ENCODE peak calls at places on chromosomes 5 and 9, in four cellular contexts. N is Peyer's patch, D is lower leg skin, J is HCT116. Y is an unnamed sample.
A peak's percentile ranks its signal among the peaks of the same experiment; 100 is the strongest.

GRCh38 chr5:134527156-134527960 is 1.9 kb downstream of the JADE2 start:
- DNase-seq in N (peak; percentile 87), D (peak; percentile 98), J (no peak), Y (peak; percentile 95)

GRCh38 chr9:98132806-98133631 is 14.0 kb upstream of the TRIM14 start:
- DNase-seq in N (peak; percentile 45), D (no peak), J (no peak), Y (no peak)

GRCh38 chr5:96285823-96286222 is 147.2 kb downstream of the PCSK1 start:
- DNase-seq in N (no peak), D (no peak), J (no peak), Y (no peak)

GRCh38 chr9:132577119-132577518 is 5.3 kb upstream of the BARHL1 start:
- DNase-seq in N (no peak), D (no peak), J (no peak), Y (no peak)

GRCh38 chr9:131454028-131454427 is 48.7 kb upstream of the POMT1 start:
- DNase-seq in N (peak; percentile 9), D (no peak), J (no peak), Y (no peak)

GRCh38 chr5:2833513-2833912 is 82.0 kb upstream of the IRX2 start:
- DNase-seq in N (no peak), D (no peak), J (no peak), Y (no peak)

GRCh38 chr9:22227986-22228385 is 218.6 kb upstream of the DMRTA1 start:
- DNase-seq in N (no peak), D (no peak), J (no peak), Y (no peak)

GRCh38 chr5:68433921-68434879 is 218.6 kb downstream of the PIK3R1 start:
- DNase-seq in N (peak; percentile 95), D (peak; percentile 97), J (peak; percentile 90), Y (peak; percentile 94)

GRCh38 chr5:134430001-134430569 is 18.4 kb upstream of the CDKN2AIPNL start:
- DNase-seq in N (no peak), D (no peak), J (no peak), Y (no peak)

GRCh38 chr9:68794898-68795297 is 89.9 kb downstream of the PIP5K1B start:
- DNase-seq in N (no peak), D (no peak), J (no peak), Y (no peak)

GRCh38 chr5:74613283-74613682 is 27.2 kb downstream of the ENC1 start:
- DNase-seq in N (no peak), D (no peak), J (no peak), Y (no peak)

GRCh38 chr5:167908596-167908995 is 382.8 kb upstream of the WWC1 start:
- DNase-seq in N (no peak), D (no peak), J (no peak), Y (no peak)

GRCh38 chr5:143128412-143129071 is 274.9 kb downstream of the NR3C1 start:
- DNase-seq in N (no peak), D (no peak), J (no peak), Y (no peak)

GRCh38 chr5:20145240-20145639 is 157.2 kb upstream of the CDH18 start:
- DNase-seq in N (no peak), D (no peak), J (no peak), Y (no peak)

GRCh38 chr9:38371495-38371894 is 21.0 kb upstream of the ALDH1B1 start:
- DNase-seq in N (peak; percentile 66), D (peak; percentile 37), J (peak; percentile 41), Y (no peak)

GRCh38 chr5:111655169-111655924 is 101.6 kb downstream of the NREP start:
- DNase-seq in N (no peak), D (no peak), J (no peak), Y (no peak)

GRCh38 chr9:95316794-95317118 is 753 bp downstream of the FANCC start:
- DNase-seq in N (peak; percentile 78), D (peak; percentile 90), J (peak; percentile 45), Y (peak; percentile 87)

GRCh38 chr9:135887585-135888050 is 19.7 kb downstream of the CAMSAP1 start:
- DNase-seq in N (peak; percentile 57), D (peak; percentile 81), J (no peak), Y (peak; percentile 76)

GRCh38 chr5:141558150-141558549 is 60.6 kb downstream of the DIAPH1 start:
- DNase-seq in N (no peak), D (no peak), J (no peak), Y (no peak)

GRCh38 chr5:109496112-109496511 is 86.3 kb upstream of the PJA2 start:
- DNase-seq in N (no peak), D (no peak), J (no peak), Y (no peak)

GRCh38 chr9:82491604-82492003 is 503.0 kb downstream of the SPATA31D1 start:
- DNase-seq in N (no peak), D (no peak), J (no peak), Y (no peak)

GRCh38 chr5:96141749-96142148 is 180.1 kb upstream of the ELL2 start:
- DNase-seq in N (no peak), D (no peak), J (no peak), Y (no peak)

GRCh38 chr5:68839019-68839552 is 254.7 kb upstream of the SLC30A5 start:
- DNase-seq in N (no peak), D (peak; percentile 91), J (no peak), Y (peak; percentile 76)

GRCh38 chr5:96144289-96144688 is 182.6 kb upstream of the ELL2 start:
- DNase-seq in N (no peak), D (no peak), J (no peak), Y (no peak)

GRCh38 chr5:59095480-59095879 is 512.6 kb downstream of the RAB3C start:
- DNase-seq in N (no peak), D (no peak), J (no peak), Y (no peak)

GRCh38 chr9:117720555-117720954 is 16.4 kb downstream of the TLR4 start:
- DNase-seq in N (peak; percentile 68), D (peak; percentile 90), J (no peak), Y (peak; percentile 83)

GRCh38 chr5:157546456-157547100 is 29.0 kb downstream of the ADAM19 start:
- DNase-seq in N (peak; percentile 30), D (no peak), J (no peak), Y (no peak)

GRCh38 chr9:121736147-121736721 is 84.8 kb downstream of the DAB2IP start:
- DNase-seq in N (peak; percentile 81), D (peak; percentile 95), J (no peak), Y (peak; percentile 88)

GRCh38 chr5:17839848-17840247 is 205.6 kb downstream of the TAF11L14 start:
- DNase-seq in N (no peak), D (no peak), J (no peak), Y (no peak)

GRCh38 chr5:158606228-158606627 is 493.5 kb downstream of the EBF1 start:
- DNase-seq in N (no peak), D (no peak), J (no peak), Y (no peak)

GRCh38 chr5:174724484-174725260 is at the start of gene MSX2:
- DNase-seq in N (peak; percentile 88), D (peak; percentile 97), J (peak; percentile 80), Y (peak; percentile 93)

GRCh38 chr5:122458278-122458872 is 146.3 kb downstream of the SNCAIP start:
- DNase-seq in N (peak; percentile 47), D (no peak), J (peak; percentile 21), Y (no peak)

DNA sequence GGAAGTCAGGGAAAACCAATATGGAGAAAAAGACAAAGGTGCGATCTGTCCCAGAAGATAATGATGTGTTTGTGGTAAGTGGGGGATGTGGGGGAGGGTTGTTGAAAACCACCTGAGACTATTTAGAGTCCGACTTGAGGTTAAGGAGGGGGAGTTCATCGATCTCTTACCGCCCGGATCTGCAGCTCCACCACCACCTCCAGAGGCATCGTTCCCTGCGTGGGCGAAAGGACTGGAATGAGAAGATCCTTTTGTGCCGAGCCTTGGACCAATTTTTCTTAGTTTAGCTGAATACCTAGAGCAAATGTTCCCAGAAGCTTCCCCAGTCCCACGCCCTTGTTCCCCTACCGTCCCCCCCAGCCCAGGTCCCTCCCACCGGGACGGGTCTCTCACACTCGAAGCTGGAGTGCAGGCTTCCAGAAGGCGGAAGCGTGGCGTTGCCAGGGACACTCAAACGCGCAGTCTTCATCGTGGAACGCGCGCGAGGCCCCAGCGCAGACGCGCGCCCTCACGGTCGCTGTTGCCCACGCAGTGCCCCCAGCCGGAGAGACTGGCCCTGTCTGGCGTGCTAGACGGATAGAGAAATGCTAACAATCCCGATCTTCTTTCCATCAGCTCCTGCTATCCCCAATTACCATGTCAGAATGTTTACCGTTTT is at the start of gene SPATA6L:
- DNase-seq in N (peak; percentile 86), D (peak; percentile 94), J (no peak), Y (peak; percentile 86)
- TF ChIP-seq POLR2A in N (peak; percentile 25), D (no peak), J (no peak), Y (no peak)

GRCh38 chr9:19232830-19233194 is 2.3 kb downstream of the DENND4C start:
- DNase-seq in N (no peak), D (no peak), J (no peak), Y (no peak)

GRCh38 chr9:19232117-19232829 is 1.8 kb downstream of the DENND4C start:
- DNase-seq in N (no peak), D (no peak), J (no peak), Y (no peak)

GRCh38 chr9:19229725-19230355 is 653 bp upstream of the DENND4C start:
- DNase-seq in N (peak; percentile 91), D (peak; percentile 94), J (peak; percentile 36), Y (peak; percentile 83)

GRCh38 chr9:19231126-19232035 is 888 bp downstream of the DENND4C start:
- DNase-seq in N (peak; percentile 57), D (no peak), J (no peak), Y (peak; percentile 82)

GRCh38 chr9:19230356-19231125 is at the start of gene DENND4C:
- DNase-seq in N (peak; percentile 93), D (peak; percentile 96), J (peak; percentile 72), Y (peak; percentile 90)
- TF ChIP-seq POLR2A in N (peak; percentile 91), D (no peak), J (peak; percentile 76), Y (peak; percentile 86)

GRCh38 chr9:37163299-37163698 is 42.9 kb downstream of the ZCCHC7 start:
- DNase-seq in N (no peak), D (no peak), J (no peak), Y (no peak)
- TF ChIP-seq POLR2A in N (no peak), D (no peak), J (no peak), Y (no peak)

GRCh38 chr5:52786937-52787599 is 648 bp upstream of the ITGA1 start:
- DNase-seq in N (peak; percentile 81), D (no peak), J (peak; percentile 50), Y (no peak)

GRCh38 chr5:52789378-52789777 is 1.7 kb downstream of the ITGA1 start:
- DNase-seq in N (no peak), D (no peak), J (no peak), Y (no peak)

GRCh38 chr5:52786391-52786790 is 1.3 kb upstream of the ITGA1 start:
- DNase-seq in N (no peak), D (no peak), J (no peak), Y (no peak)

GRCh38 chr5:52788505-52788821 is 747 bp downstream of the ITGA1 start:
- DNase-seq in N (no peak), D (no peak), J (no peak), Y (no peak)

GRCh38 chr5:52787600-52788504 is at the start of the genes ITGA1 and PELO:
- DNase-seq in N (peak; percentile 82), D (peak; percentile 95), J (peak; percentile 59), Y (peak; percentile 90)
- TF ChIP-seq POLR2A in N (no peak), D (no peak), J (no peak), Y (peak; percentile 35)

GRCh38 chr9:104747565-104748358 is at the start of gene NIPSNAP3A:
- DNase-seq in N (peak; percentile 95), D (peak; percentile 97), J (peak; percentile 41), Y (peak; percentile 88)
- TF ChIP-seq POLR2A in N (peak; percentile 54), D (no peak), J (no peak), Y (no peak)

GRCh38 chr9:99822096-99822595 is 461 bp downstream of the NR4A3 start:
- DNase-seq in N (peak; percentile 68), D (no peak), J (no peak), Y (peak; percentile 80)
- TF ChIP-seq POLR2A in N (no peak), D (no peak), J (no peak), Y (no peak)

GRCh38 chr5:113488645-113489184 is 462 bp upstream of the MCC start:
- DNase-seq in N (no peak), D (no peak), J (peak; percentile 8), Y (no peak)
- TF ChIP-seq POLR2A in N (no peak), D (no peak), J (no peak), Y (no peak)